ENCODE peak calls at places on chromosome 15, in eight cellular contexts. I, Y, S, M, G, K, T and A are unnamed samples.

GRCh38 chr15:59792359-59792758 is 103.2 kb upstream of the BNIP2 start:
- DNase-seq in I (peak), Y (no peak), S (peak), M (no peak), G (peak), K (no peak), T (no peak), A (no peak)

GRCh38 chr15:98506711-98507110 is 141.6 kb upstream of the IGF1R start:
- DNase-seq in I (no peak), Y (no peak), S (no peak), M (no peak), G (no peak), K (no peak), T (no peak), A (no peak)

GRCh38 chr15:31275331-31276262 is 51.0 kb upstream of the KLF13 start:
- DNase-seq in I (no peak), Y (peak), S (no peak), M (no peak), G (no peak), K (no peak), T (peak), A (no peak)

GRCh38 chr15:87752250-87752951 is 504.1 kb downstream of the NTRK3 start:
- DNase-seq in I (no peak), Y (no peak), S (no peak), M (peak), G (no peak), K (peak), T (no peak), A (peak)

GRCh38 chr15:90037510-90037860 is 36.4 kb downstream of the ZNF710 start:
- DNase-seq in I (no peak), Y (no peak), S (no peak), M (peak), G (no peak), K (no peak), T (no peak), A (no peak)

GRCh38 chr15:78280289-78281072 is 16.1 kb downstream of the DNAJA4 start:
- DNase-seq in I (no peak), Y (no peak), S (no peak), M (no peak), G (no peak), K (no peak), T (no peak), A (no peak)

GRCh38 chr15:79930509-79930908 is 33.7 kb upstream of the MTHFS start:
- DNase-seq in I (no peak), Y (no peak), S (no peak), M (no peak), G (no peak), K (no peak), T (no peak), A (no peak)

GRCh38 chr15:34336333-34336732 is 1.2 kb downstream of the SLC12A6 start:
- DNase-seq in I (no peak), Y (no peak), S (peak), M (no peak), G (no peak), K (no peak), T (no peak), A (no peak)

GRCh38 chr15:72861511-72861910 is 78.0 kb upstream of the ADPGK start:
- DNase-seq in I (no peak), Y (no peak), S (no peak), M (no peak), G (no peak), K (no peak), T (no peak), A (no peak)

GRCh38 chr15:49877871-49878511 is 241.0 kb downstream of the ATP8B4 start:
- DNase-seq in I (no peak), Y (no peak), S (no peak), M (no peak), G (no peak), K (peak), T (no peak), A (peak)

GRCh38 chr15:74676801-74677200 is 19.0 kb downstream of the EDC3 start:
- DNase-seq in I (no peak), Y (no peak), S (no peak), M (no peak), G (no peak), K (no peak), T (no peak), A (no peak)

GRCh38 chr15:55652363-55652762 is 64.2 kb upstream of the PYGO1 start:
- DNase-seq in I (no peak), Y (no peak), S (no peak), M (no peak), G (peak), K (no peak), T (no peak), A (no peak)

GRCh38 chr15:88956263-88956662 is 43.1 kb upstream of the MFGE8 start:
- DNase-seq in I (no peak), Y (no peak), S (no peak), M (no peak), G (no peak), K (no peak), T (no peak), A (no peak)

GRCh38 chr15:39404767-39405173 is 176.1 kb upstream of the THBS1 start:
- DNase-seq in I (no peak), Y (no peak), S (no peak), M (peak), G (no peak), K (peak), T (peak), A (peak)

GRCh38 chr15:58324533-58324932 is 107.3 kb upstream of the LIPC start:
- DNase-seq in I (no peak), Y (no peak), S (no peak), M (no peak), G (no peak), K (no peak), T (no peak), A (no peak)

GRCh38 chr15:83449250-83449671 is 2.1 kb downstream of the SH3GL3 start:
- DNase-seq in I (no peak), Y (no peak), S (no peak), M (no peak), G (no peak), K (no peak), T (no peak), A (no peak)

GRCh38 chr15:79962178-79962577 is 8.8 kb downstream of the BCL2A1 start:
- DNase-seq in I (no peak), Y (no peak), S (no peak), M (no peak), G (no peak), K (no peak), T (no peak), A (no peak)

GRCh38 chr15:25439456-25439836 is 622 bp upstream of the UBE3A start:
- DNase-seq in I (no peak), Y (no peak), S (no peak), M (peak), G (peak), K (no peak), T (no peak), A (no peak)

GRCh38 chr15:65421360-65422215 is 1.2 kb downstream of the IGDCC4 start:
- DNase-seq in I (no peak), Y (no peak), S (peak), M (no peak), G (peak), K (no peak), T (peak), A (no peak)

GRCh38 chr15:96353931-96354730 is 23.6 kb downstream of the NR2F2 start:
- DNase-seq in I (no peak), Y (peak), S (no peak), M (peak), G (peak), K (no peak), T (no peak), A (no peak)
- TF ChIP-seq CTCF in I (no peak), Y (no peak), S (no peak), M (peak), G (peak), K (peak), T (no peak), A (peak)

DNA sequence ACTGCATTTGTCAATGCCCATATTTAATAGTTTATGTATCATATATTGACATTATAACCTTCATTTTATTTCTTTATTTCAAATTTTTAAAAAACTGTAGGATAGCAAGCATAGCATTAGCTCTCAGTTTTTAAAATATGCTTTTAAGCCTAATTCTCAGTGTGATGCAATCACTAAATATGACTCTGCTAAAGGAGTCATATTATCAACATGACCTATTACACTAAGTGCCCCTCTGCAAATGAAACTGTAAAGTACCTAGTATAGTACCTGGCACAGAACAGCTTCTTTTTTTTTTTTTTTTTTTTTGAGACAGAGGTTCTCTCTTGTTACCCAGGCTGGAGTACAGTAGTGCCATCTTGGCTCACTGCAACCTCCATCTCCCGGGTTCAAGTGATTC is 179.4 kb upstream of the CGNL1 start:
- DNase-seq in I (no peak), Y (no peak), S (no peak), M (no peak), G (no peak), K (no peak), T (no peak), A (no peak)
- TF ChIP-seq CTCF in I (no peak), Y (no peak), S (no peak), M (no peak), G (no peak), K (no peak), T (no peak), A (no peak)

DNA sequence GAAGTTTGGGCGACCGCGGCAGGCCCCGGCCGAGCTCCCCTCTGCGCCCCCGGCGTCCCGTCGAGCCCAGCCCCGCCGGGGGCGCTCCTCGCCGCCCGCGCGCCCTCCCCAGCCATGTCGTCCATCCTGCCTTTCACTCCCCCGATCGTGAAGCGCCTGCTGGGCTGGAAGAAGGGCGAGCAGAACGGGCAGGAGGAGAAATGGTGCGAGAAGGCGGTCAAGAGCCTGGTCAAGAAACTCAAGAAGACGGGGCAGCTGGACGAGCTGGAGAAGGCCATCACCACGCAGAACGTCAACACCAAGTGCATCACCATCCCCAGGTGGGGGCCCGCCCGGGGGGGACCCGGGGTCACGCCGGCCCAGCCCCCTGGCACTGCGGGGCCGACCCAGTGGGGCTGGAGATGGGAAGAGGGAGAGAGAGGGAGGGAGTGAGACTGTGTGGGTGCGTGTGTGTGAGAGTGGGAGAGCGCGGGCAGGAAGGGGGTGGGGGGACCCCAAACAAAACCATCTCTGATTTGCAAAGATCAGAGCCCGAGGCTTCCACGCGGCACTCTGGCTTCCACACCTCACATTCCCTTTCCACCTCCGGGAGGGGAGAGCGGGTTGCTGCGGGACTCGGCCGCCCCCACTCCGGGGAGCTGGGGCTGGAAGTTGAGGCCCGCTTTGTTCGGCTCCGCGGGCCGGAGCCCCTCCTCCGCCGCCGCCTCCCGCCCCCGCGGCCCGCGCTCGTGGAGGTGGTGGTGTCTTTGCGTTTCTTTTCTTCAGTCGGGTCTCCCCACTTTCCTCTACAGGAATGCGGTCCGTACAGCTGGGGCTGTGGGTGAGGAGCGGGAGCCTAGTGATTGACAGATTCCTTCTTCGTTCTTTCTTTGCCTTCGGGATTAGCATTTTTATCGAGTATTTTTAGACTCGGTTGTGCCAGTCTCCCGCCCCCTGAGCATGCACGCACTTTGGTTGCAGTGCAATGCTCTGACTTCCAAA is 929 bp downstream of the SMAD3 start:
- DNase-seq in I (peak), Y (no peak), S (peak), M (no peak), G (peak), K (no peak), T (no peak), A (no peak)
- TF ChIP-seq CTCF in I (no peak), Y (no peak), S (no peak), M (no peak), G (no peak), K (no peak), T (no peak), A (no peak)

GRCh38 chr15:48336940-48337339 is 5.7 kb downstream of the DUT start:
- DNase-seq in I (no peak), Y (no peak), S (peak), M (no peak), G (peak), K (no peak), T (no peak), A (no peak)
- TF ChIP-seq CTCF in I (peak), Y (no peak), S (peak), M (peak), G (peak), K (peak), T (peak), A (peak)

DNA sequence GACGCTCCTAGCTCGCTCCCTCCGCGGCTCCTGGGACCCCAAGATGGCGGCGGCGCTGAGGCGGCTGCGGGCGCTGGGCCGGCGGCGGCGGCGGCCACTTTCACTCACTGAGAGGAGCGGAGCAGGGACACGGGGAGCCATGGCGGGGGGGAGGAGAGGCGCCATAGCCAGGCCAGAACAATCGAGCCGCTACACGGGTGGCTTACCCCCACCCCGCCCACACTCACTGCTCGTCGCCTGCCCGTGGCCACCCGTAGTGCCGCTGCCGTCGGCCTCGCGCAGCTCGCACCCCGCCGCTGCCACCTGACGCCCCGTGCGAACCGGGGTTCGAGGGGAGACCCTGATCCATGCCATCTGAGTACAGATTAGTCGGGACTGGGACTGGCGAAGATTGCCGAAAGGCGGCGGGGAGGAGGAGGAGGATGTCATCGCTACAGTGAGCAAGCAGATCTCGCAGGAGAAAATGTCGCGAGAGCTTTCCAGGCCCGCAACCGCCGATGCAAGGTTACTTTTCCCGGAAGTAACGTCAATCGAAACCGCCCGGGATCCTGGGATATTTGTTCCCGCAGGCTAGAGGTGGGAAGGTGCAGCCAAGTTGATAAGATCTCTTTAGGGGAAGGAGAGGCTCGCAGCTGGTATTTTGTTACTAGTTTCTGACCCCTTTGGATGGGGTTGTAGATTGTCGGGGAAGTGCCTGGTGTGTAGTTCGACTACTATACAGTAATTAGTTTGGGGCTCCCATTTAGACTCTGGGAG is at the start of gene INO80:
- DNase-seq in I (peak), Y (peak), S (peak), M (peak), G (peak), K (peak), T (peak), A (peak)
- TF ChIP-seq CTCF in I (no peak), Y (no peak), S (no peak), M (no peak), G (no peak), K (no peak), T (no peak), A (no peak)